ENCODE peak calls at places on chromosomes 16 and 17, in five cellular contexts. One of them, this sample, is unnamed.

GRCh38 chr17:77349976-77350830 is 209.4 kb downstream of the SEC14L1 start:
- DNase-seq in stimulated activated CD4-positive, alpha-beta T cell treated with anti-CD3 and anti-CD28 coated beads, Interleukin-1b, Interleukin-23, amount 100 ng/mL, for 24 hours: no peak
- DNase-seq in choroid plexus epithelial cell: peak
- DNase-seq in mesenchymal stem cell: peak
- DNase-seq in BJ: no peak
- DNase-seq in this sample: peak

GRCh38 chr17:80761421-80761871 is 216.8 kb downstream of the RPTOR start:
- DNase-seq in BJ: no peak
- DNase-seq in mesenchymal stem cell: peak
- DNase-seq in stimulated activated CD4-positive, alpha-beta T cell treated with anti-CD3 and anti-CD28 coated beads, Interleukin-1b, Interleukin-23, amount 100 ng/mL, for 24 hours: peak
- DNase-seq in choroid plexus epithelial cell: peak
- DNase-seq in this sample: peak

GRCh38 chr17:80750263-80750662 is 205.6 kb downstream of the RPTOR start:
- DNase-seq in BJ: no peak
- DNase-seq in mesenchymal stem cell: no peak
- DNase-seq in choroid plexus epithelial cell: no peak
- DNase-seq in stimulated activated CD4-positive, alpha-beta T cell treated with anti-CD3 and anti-CD28 coated beads, Interleukin-1b, Interleukin-23, amount 100 ng/mL, for 24 hours: no peak
- DNase-seq in this sample: peak

GRCh38 chr16:9687737-9688319 is 494.4 kb downstream of the GRIN2A start:
- DNase-seq in stimulated activated CD4-positive, alpha-beta T cell treated with anti-CD3 and anti-CD28 coated beads, Interleukin-1b, Interleukin-23, amount 100 ng/mL, for 24 hours: no peak
- DNase-seq in BJ: no peak
- DNase-seq in choroid plexus epithelial cell: no peak
- DNase-seq in mesenchymal stem cell: no peak
- DNase-seq in this sample: no peak

GRCh38 chr16:47617732-47618131 is 156.6 kb downstream of the PHKB start:
- DNase-seq in BJ: no peak
- DNase-seq in choroid plexus epithelial cell: no peak
- DNase-seq in mesenchymal stem cell: no peak
- DNase-seq in stimulated activated CD4-positive, alpha-beta T cell treated with anti-CD3 and anti-CD28 coated beads, Interleukin-1b, Interleukin-23, amount 100 ng/mL, for 24 hours: no peak
- DNase-seq in this sample: no peak

GRCh38 chr17:65529040-65529633 is 32.3 kb downstream of the AXIN2 start:
- DNase-seq in choroid plexus epithelial cell: no peak
- DNase-seq in BJ: no peak
- DNase-seq in mesenchymal stem cell: no peak
- DNase-seq in stimulated activated CD4-positive, alpha-beta T cell treated with anti-CD3 and anti-CD28 coated beads, Interleukin-1b, Interleukin-23, amount 100 ng/mL, for 24 hours: no peak
- DNase-seq in this sample: no peak

GRCh38 chr16:1037023-1037933 is 35.3 kb upstream of the SSTR5 start:
- DNase-seq in stimulated activated CD4-positive, alpha-beta T cell treated with anti-CD3 and anti-CD28 coated beads, Interleukin-1b, Interleukin-23, amount 100 ng/mL, for 24 hours: no peak
- DNase-seq in choroid plexus epithelial cell: peak
- DNase-seq in BJ: no peak
- DNase-seq in mesenchymal stem cell: no peak
- DNase-seq in this sample: no peak

GRCh38 chr16:28162326-28162877 is 49.4 kb downstream of the XPO6 start:
- DNase-seq in mesenchymal stem cell: no peak
- DNase-seq in choroid plexus epithelial cell: no peak
- DNase-seq in stimulated activated CD4-positive, alpha-beta T cell treated with anti-CD3 and anti-CD28 coated beads, Interleukin-1b, Interleukin-23, amount 100 ng/mL, for 24 hours: no peak
- DNase-seq in BJ: no peak
- DNase-seq in this sample: no peak

GRCh38 chr16:8858994-8859912 is 9.6 kb downstream of the CARHSP1 start:
- DNase-seq in BJ: no peak
- DNase-seq in stimulated activated CD4-positive, alpha-beta T cell treated with anti-CD3 and anti-CD28 coated beads, Interleukin-1b, Interleukin-23, amount 100 ng/mL, for 24 hours: no peak
- DNase-seq in mesenchymal stem cell: no peak
- DNase-seq in choroid plexus epithelial cell: no peak
- DNase-seq in this sample: no peak

This sample was measured in endothelial cell of umbilical vein.